ENCODE peak calls at places on chromosome 4, in five cellular contexts. T is SW 1271, R is aorta, P is RPMI8226, I is islet precursor cell. H is an unnamed sample.
A peak's percentile ranks its signal among the peaks of the same experiment; 100 is the strongest.

GRCh38 chr4:156673483-156673882 is 298.1 kb downstream of the PDGFC start:
- DNase-seq in T (no peak), P (no peak), R (no peak), I (peak; percentile 62), H (no peak)

GRCh38 chr4:121462660-121463261 is 81.9 kb upstream of the QRFPR start:
- DNase-seq in P (peak; percentile 63), R (no peak), T (peak; percentile 44), I (peak; percentile 77), H (peak; percentile 70)

GRCh38 chr4:155799106-155799793 is 40.4 kb downstream of the GUCY1B1 start:
- DNase-seq in R (no peak), T (no peak), I (no peak), P (no peak), H (no peak)

GRCh38 chr4:40238700-40239548 is 42.1 kb downstream of the RHOH start:
- DNase-seq in I (peak; percentile 73), P (no peak), T (no peak), R (no peak), H (peak; percentile 65)

GRCh38 chr4:159487284-159487747 is 384.4 kb downstream of the RAPGEF2 start:
- DNase-seq in P (peak; percentile 46), R (no peak), I (peak; percentile 79), T (peak; percentile 43), H (peak; percentile 74)

GRCh38 chr4:80619070-80619674 is 283.6 kb downstream of the CFAP299 start:
- DNase-seq in T (peak; percentile 3), P (no peak), I (no peak), R (no peak), H (no peak)

GRCh38 chr4:95267081-95267480 is 281.7 kb downstream of the UNC5C start:
- DNase-seq in P (no peak), I (no peak), R (no peak), T (peak; percentile 24), H (no peak)

GRCh38 chr4:20249333-20249732 is 2.4 kb upstream of the SLIT2 start:
- DNase-seq in R (no peak), I (no peak), T (peak; percentile 9), P (no peak), H (no peak)

GRCh38 chr4:17807446-17807845 is 3.1 kb downstream of the DCAF16 start:
- DNase-seq in P (no peak), T (no peak), I (no peak), R (no peak), H (no peak)

GRCh38 chr4:115054836-115055235 is 58.6 kb downstream of the NDST4 start:
- DNase-seq in T (no peak), I (no peak), R (no peak), P (peak; percentile 18), H (no peak)

GRCh38 chr4:37662861-37663390 is 23.2 kb downstream of the RELL1 start:
- DNase-seq in T (no peak), P (no peak), I (no peak), R (no peak), H (no peak)

GRCh38 chr4:3389186-3389878 is 52.4 kb upstream of the HGFAC start:
- DNase-seq in T (no peak), P (no peak), I (no peak), R (peak; percentile 71), H (no peak)

GRCh38 chr4:168923526-168924194 is 86.4 kb downstream of the CBR4 start:
- DNase-seq in I (peak; percentile 65), R (no peak), T (peak; percentile 61), P (peak; percentile 62), H (peak; percentile 44)

H was measured in ELF-1.